ENCODE peak calls at places on chromosomes 6 and 20, in six cellular contexts. A is K562, U is A549, T is GM12878, Q is endothelial cell of umbilical vein, H is HepG2. X is an unnamed sample.

GRCh38 chr6:42748241-42748898 is 2.5 kb upstream of the TBCC start:
- DNase-seq in Q (no peak), T (no peak), H (no peak), U (no peak), A (peak; percentile 31), X (no peak)

GRCh38 chr6:46103437-46103836 is 26.4 kb upstream of the ENPP4 start:
- DNase-seq in Q (no peak), H (no peak), T (no peak), A (no peak), U (no peak), X (no peak)

GRCh38 chr6:53347250-53347920 is 1.4 kb downstream of the ELOVL5 start:
- DNase-seq in U (no peak), Q (peak; percentile 58), H (no peak), A (no peak), T (no peak), X (peak; percentile 79)

GRCh38 chr20:42901689-42902518 is 287.8 kb downstream of the PTPRT start:
- DNase-seq in A (no peak), H (peak; percentile 52), Q (no peak), U (no peak), T (no peak), X (no peak)

GRCh38 chr20:57620274-57620990 is at the start of gene ZBP1:
- DNase-seq in T (peak; percentile 73), U (no peak), Q (no peak), H (no peak), A (no peak), X (no peak)

GRCh38 chr20:52941803-52942202 is 30.4 kb upstream of the TSHZ2 start:
- DNase-seq in H (no peak), A (no peak), U (no peak), T (no peak), Q (no peak), X (peak; percentile 65)

GRCh38 chr6:86832686-86833085 is 104.6 kb upstream of the HTR1E start:
- DNase-seq in A (no peak), H (no peak), T (no peak), U (no peak), Q (no peak), X (no peak)

GRCh38 chr6:3164388-3164787 is 7.0 kb upstream of the TUBB2A start:
- DNase-seq in U (no peak), Q (no peak), H (no peak), A (no peak), T (no peak), X (peak; percentile 62)

GRCh38 chr6:155829646-155830045 is 374.0 kb upstream of the NOX3 start:
- DNase-seq in A (no peak), U (no peak), Q (no peak), H (no peak), T (no peak), X (no peak)

GRCh38 chr20:38961530-38962043 is 557 bp upstream of the DHX35 start:
- DNase-seq in H (no peak), Q (no peak), T (no peak), U (peak; percentile 12), A (no peak), X (peak; percentile 65)

DNA sequence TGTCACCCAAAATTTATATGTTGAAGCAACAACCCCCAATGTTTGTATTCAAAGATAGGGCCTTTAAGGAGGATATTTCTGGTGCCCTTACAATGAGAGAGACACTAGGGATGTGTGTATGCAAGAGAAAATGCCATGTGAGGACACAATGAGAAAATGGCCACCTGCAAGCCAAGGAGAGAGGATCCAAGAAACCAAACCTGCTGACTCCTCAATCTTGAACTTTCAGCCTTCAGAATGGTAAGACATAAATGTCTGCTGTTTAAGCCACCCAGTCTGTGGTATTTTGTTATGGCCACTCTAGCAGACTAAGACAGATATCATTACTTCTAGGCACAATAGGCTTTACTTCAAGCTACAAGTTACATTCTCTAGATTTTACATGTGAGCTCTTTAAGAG is 1145.1 kb upstream of the MAP3K7 start:
- DNase-seq in U (no peak), T (no peak), H (no peak), Q (no peak), A (no peak), X (no peak)
- TF ChIP-seq MYC in U (no peak), T (no peak), H (no peak), Q (no peak), A (no peak), X (no peak)

GRCh38 chr20:63542031-63542559 is 4.9 kb upstream of the PTK6 start:
- DNase-seq in T (no peak), Q (no peak), U (no peak), H (no peak), A (peak; percentile 46), X (no peak)
- H3K4me3 ChIP-seq in T (no peak overlapping the region), Q (no peak overlapping the region), U (no peak overlapping the region), H (no peak overlapping the region), A (no peak overlapping the region), X (no peak overlapping the region)

GRCh38 chr20:37095609-37096414 is at the start of gene RBL1:
- DNase-seq in H (peak; percentile 88), U (peak; percentile 95), T (peak; percentile 60), A (peak; percentile 91), Q (peak; percentile 86), X (peak; percentile 96)
- TF ChIP-seq POLR2A in H (peak; percentile 84), U (peak; percentile 38), T (peak; percentile 96), A (peak; percentile 91), Q (peak; percentile 58), X (peak; percentile 87)

DNA sequence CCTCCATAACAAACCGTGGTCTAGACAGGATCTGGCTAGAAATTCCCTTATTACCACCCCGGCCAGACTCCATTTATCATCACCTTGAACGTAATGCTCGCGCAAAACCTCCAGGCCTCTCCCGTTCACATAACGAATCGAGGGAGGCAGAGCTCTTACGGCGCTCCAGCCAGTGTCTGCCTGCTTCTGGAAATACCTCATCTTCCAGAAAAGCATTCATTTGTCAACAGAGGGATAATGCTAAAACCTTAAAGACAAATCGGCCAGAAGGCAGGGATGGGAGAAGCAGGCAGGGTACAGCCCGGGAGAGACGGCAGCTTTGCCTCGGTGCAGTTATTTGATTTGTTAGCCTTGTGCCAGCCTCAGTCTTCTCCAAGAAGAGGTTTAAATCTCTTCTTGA is 164.8 kb downstream of the CD83 start:
- DNase-seq in U (no peak), H (no peak), T (no peak), A (no peak), Q (no peak), X (no peak)
- TF ChIP-seq MYC in U (no peak), H (no peak), T (no peak), A (no peak), Q (no peak), X (no peak)

X was measured in NB4.